ENCODE peak calls at places on chromosomes 16 and 17, in six cellular contexts. Y, O, P, F, E and U are unnamed samples.

GRCh38 chr17:73838815-73839214 is 194.6 kb upstream of the SDK2 start:
- DNase-seq in E (no peak), O (no peak), F (no peak), Y (no peak), P (no peak), U (no peak)

GRCh38 chr17:29099527-29099926 is 56.6 kb downstream of the PIPOX start:
- DNase-seq in E (no peak), P (no peak), F (no peak), O (no peak), Y (no peak), U (no peak)

GRCh38 chr17:49434821-49435581 is 20.3 kb upstream of the PHB1 start:
- DNase-seq in O (peak; percentile 42), F (peak; percentile 62), Y (peak; percentile 88), P (no peak), E (peak; percentile 14), U (peak; percentile 38)

GRCh38 chr17:59829217-59830006 is 63.3 kb downstream of the TUBD1 start:
- DNase-seq in E (peak; percentile 99), P (peak; percentile 100), F (no peak), O (peak; percentile 96), Y (peak; percentile 100), U (peak; percentile 84)

GRCh38 chr17:61405686-61406542 is 6.3 kb downstream of the TBX2 start:
- DNase-seq in E (no peak), F (no peak), O (peak; percentile 52), Y (no peak), P (no peak), U (no peak)

GRCh38 chr16:71781741-71782140 is 26.9 kb downstream of the AP1G1 start:
- DNase-seq in Y (peak; percentile 64), P (no peak), E (peak; percentile 59), O (peak; percentile 6), F (no peak), U (no peak)

GRCh38 chr16:89720859-89721643 is at the start of the genes VPS9D1 and ZNF276:
- DNase-seq in F (peak; percentile 94), O (peak; percentile 75), Y (peak; percentile 74), P (no peak), E (peak; percentile 56), U (no peak)

GRCh38 chr16:11670171-11671131 is 2.2 kb downstream of the SNN start:
- DNase-seq in E (no peak), Y (no peak), O (no peak), P (peak; percentile 46), F (no peak), U (no peak)

GRCh38 chr17:78974635-78975591 is 4.8 kb downstream of the LGALS3BP start:
- DNase-seq in P (no peak), Y (peak; percentile 69), O (peak; percentile 92), E (peak; percentile 71), F (no peak), U (no peak)

GRCh38 chr17:38745545-38745944 is 2.6 kb downstream of the PCGF2 start:
- DNase-seq in E (no peak), O (no peak), F (no peak), P (no peak), Y (no peak), U (no peak)
- H3K4me3 ChIP-seq in E (no peak overlapping the region), O (no peak overlapping the region), F (no peak overlapping the region), P (peak overlapping the region; percentile 95), Y (no peak overlapping the region), U (no peak overlapping the region)

GRCh38 chr17:81049372-81049911 is 14.5 kb downstream of the BAIAP2 start:
- DNase-seq in O (no peak), Y (no peak), P (peak; percentile 17), E (no peak), F (no peak), U (no peak)

GRCh38 chr17:81052199-81052997 is 17.4 kb downstream of the BAIAP2 start:
- DNase-seq in Y (no peak), E (no peak), O (no peak), F (no peak), P (no peak), U (no peak)

GRCh38 chr17:81048827-81049371 is 13.9 kb downstream of the BAIAP2 start:
- DNase-seq in P (no peak), E (no peak), Y (no peak), F (no peak), O (no peak), U (no peak)

GRCh38 chr17:81050645-81051625 is 16.0 kb downstream of the BAIAP2 start:
- DNase-seq in E (no peak), P (no peak), F (no peak), O (no peak), Y (no peak), U (no peak)

DNA sequence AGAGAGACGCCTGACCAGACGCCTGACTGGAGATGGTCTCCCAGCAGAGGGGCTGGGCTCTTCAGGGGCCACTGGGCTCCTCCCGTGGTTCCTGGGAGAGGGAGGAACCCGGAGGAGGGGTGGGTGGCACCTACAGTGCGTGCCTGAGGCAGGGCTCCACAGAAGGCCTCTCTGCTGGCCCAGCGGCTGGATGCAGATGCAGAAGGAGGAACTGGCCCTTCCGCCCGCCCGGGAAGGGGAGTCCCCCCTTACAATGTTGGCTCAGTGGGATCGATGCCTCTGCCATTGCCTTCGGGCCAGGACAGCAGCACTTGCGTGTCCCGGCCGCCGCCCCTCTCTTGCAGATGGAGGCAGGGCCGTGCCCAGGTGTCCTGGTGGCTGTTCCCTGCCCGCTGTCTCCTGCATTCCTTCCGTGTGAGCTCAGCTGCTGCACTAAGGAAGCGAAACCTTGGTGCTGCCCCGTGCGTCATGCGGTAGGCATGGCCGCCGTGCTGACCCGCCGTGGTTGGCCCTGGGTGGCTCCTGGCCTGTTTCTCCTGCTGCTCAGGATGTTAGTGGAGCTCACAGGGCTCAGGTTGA is 15.1 kb downstream of the BAIAP2 start:
- DNase-seq in P (peak; percentile 21), F (no peak), E (peak; percentile 85), O (no peak), Y (peak; percentile 93), U (peak; percentile 81)
- H3K4me1 ChIP-seq in P (peaks cover 22% of the 10 kb centered on the region), F (peaks cover 22% of the 10 kb centered on the region), E (peaks cover 55% of the 10 kb centered on the region), O (peaks cover 5% of the 10 kb centered on the region), Y (peaks cover 41% of the 10 kb centered on the region), U (peaks cover 70% of the 10 kb centered on the region)

GRCh38 chr16:81745704-81746558 is 33.2 kb upstream of the PLCG2 start:
- DNase-seq in Y (no peak), F (peak; percentile 58), P (no peak), O (peak; percentile 60), E (peak; percentile 18), U (no peak)
- H3K79me2 ChIP-seq in Y (no peaks in the 10 kb centered on the region), F (no peaks in the 10 kb centered on the region), P (no peaks in the 10 kb centered on the region), O (no peaks in the 10 kb centered on the region), E (no peaks in the 10 kb centered on the region), U (no peaks in the 10 kb centered on the region)

DNA sequence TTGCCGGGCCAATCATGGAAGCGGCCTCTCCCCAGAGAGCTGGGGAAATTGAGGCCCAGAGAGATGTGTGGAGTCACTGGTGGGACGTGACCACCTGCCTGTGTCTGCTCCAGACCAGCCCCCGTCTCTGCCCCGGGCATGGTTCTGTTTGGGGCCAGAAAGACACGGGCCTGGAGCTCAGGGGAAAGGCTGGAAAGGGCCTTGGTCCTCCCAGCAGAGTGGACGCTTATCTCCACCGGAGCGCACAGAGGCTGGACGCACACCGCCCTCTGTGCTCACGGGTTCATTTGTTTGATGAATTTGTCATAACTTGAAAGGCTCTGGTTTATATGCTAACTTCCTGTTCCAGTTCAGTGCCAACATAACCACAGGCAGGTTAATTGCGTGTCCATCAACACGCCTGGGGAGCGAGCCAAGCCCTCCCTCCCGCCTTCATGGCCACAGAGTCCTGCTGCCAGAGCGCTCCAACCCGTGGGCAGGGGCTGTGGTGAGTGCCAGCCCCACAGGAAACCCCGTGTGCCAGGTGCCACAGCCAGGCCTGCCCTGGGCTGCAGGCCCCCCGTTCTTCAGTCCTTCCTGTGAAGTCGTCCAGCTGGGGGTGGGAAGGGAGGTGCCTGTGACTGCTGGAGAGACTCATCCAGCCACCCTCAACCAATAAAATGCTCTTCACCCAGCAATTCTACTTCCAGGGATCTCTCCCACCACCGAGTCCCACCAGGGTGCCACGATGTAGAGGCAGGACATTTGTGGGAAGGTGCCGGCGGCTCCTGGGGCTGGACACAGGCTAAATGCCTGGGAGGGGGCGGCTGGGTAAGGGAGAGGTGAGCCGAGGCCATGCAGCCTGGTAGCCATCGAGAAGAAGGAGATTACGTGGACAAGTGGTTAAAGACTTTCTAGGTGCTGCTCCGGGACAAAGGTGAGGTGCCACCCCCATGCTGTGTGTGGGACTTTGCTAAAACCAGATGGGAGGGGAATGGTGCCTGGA is 29.4 kb upstream of the BAHCC1 start:
- DNase-seq in Y (peak; percentile 97), F (no peak), P (peak; percentile 28), E (peak; percentile 93), O (peak; percentile 73), U (peak; percentile 55)
- H3K4me3 ChIP-seq in Y (peak overlapping the region; percentile 67), F (peak overlapping the region; percentile 44), P (no peak overlapping the region), E (peak overlapping the region; percentile 32), O (no peak overlapping the region), U (peak overlapping the region; percentile 51)

GRCh38 chr17:45060824-45061605 is at the start of gene NMT1:
- DNase-seq in E (peak; percentile 97), P (peak; percentile 99), Y (peak; percentile 100), O (peak; percentile 100), F (peak; percentile 100), U (peak; percentile 97)

GRCh38 chr17:45063198-45063597 is 2.1 kb downstream of the NMT1 start:
- DNase-seq in O (no peak), F (no peak), E (no peak), P (peak; percentile 78), Y (no peak), U (no peak)

GRCh38 chr17:45060382-45060823 is 714 bp upstream of the NMT1 start:
- DNase-seq in F (no peak), E (no peak), Y (no peak), P (no peak), O (no peak), U (no peak)

GRCh38 chr17:45061606-45062205 is 589 bp downstream of the NMT1 start:
- DNase-seq in E (no peak), P (no peak), F (no peak), Y (no peak), O (no peak), U (no peak)
- H3K4me1 ChIP-seq in E (peaks cover 9% of the 10 kb centered on the region), P (peaks cover 10% of the 10 kb centered on the region), F (peaks cover 8% of the 10 kb centered on the region), Y (peaks cover 26% of the 10 kb centered on the region), O (peaks cover 11% of the 10 kb centered on the region), U (peaks cover 22% of the 10 kb centered on the region)